ENCODE peak calls at places on chromosomes 13 and 19, in four cellular contexts. One of them, this sample, is unnamed.

GRCh38 chr13:113916330-113916815 is 52.5 kb upstream of the GAS6 start:
- DNase-seq in spleen: no peak
- DNase-seq in ovary: no peak
- DNase-seq in endothelial cell: no peak
- DNase-seq in this sample: no peak

GRCh38 chr19:3783660-3784584 is 2.3 kb downstream of the MATK start:
- DNase-seq in spleen: peak; percentile 76
- DNase-seq in ovary: no peak
- DNase-seq in endothelial cell: peak; percentile 46
- DNase-seq in this sample: no peak

GRCh38 chr13:111046590-111047141 is 68.4 kb upstream of the ARHGEF7 start:
- DNase-seq in spleen: no peak
- DNase-seq in ovary: no peak
- DNase-seq in endothelial cell: no peak
- DNase-seq in this sample: no peak

GRCh38 chr19:51093510-51094345 is 11.0 kb upstream of the KLK14 start:
- DNase-seq in spleen: no peak
- DNase-seq in ovary: no peak
- DNase-seq in endothelial cell: no peak
- DNase-seq in this sample: no peak

GRCh38 chr19:4075373-4075772 is 8.7 kb upstream of the ZBTB7A start:
- DNase-seq in spleen: no peak
- DNase-seq in ovary: no peak
- DNase-seq in endothelial cell: no peak
- DNase-seq in this sample: no peak

GRCh38 chr19:772730-773436 is 22.0 kb downstream of the MISP start:
- DNase-seq in spleen: no peak
- DNase-seq in ovary: no peak
- DNase-seq in endothelial cell: peak; percentile 35
- DNase-seq in this sample: no peak

GRCh38 chr13:94384217-94384905 is 95.1 kb downstream of the DCT start:
- DNase-seq in spleen: no peak
- DNase-seq in ovary: no peak
- DNase-seq in endothelial cell: no peak
- DNase-seq in this sample: no peak

GRCh38 chr19:6717441-6717971 is 2.9 kb downstream of the C3 start:
- DNase-seq in spleen: no peak
- DNase-seq in ovary: no peak
- DNase-seq in endothelial cell: no peak
- DNase-seq in this sample: no peak

GRCh38 chr19:44585371-44586141 is 27.8 kb upstream of the IGSF23 start:
- DNase-seq in spleen: no peak
- DNase-seq in ovary: no peak
- DNase-seq in endothelial cell: no peak
- DNase-seq in this sample: no peak
- TF ChIP-seq CTCF in spleen: no peak
- TF ChIP-seq CTCF in ovary: no peak
- TF ChIP-seq CTCF in endothelial cell: no peak
- TF ChIP-seq CTCF in this sample: no peak

GRCh38 chr13:59651479-59651878 is 512.2 kb downstream of the DIAPH3 start:
- DNase-seq in spleen: no peak
- DNase-seq in ovary: no peak
- DNase-seq in endothelial cell: no peak
- DNase-seq in this sample: no peak
- TF ChIP-seq CTCF in spleen: no peak
- TF ChIP-seq CTCF in ovary: no peak
- TF ChIP-seq CTCF in endothelial cell: no peak
- TF ChIP-seq CTCF in this sample: no peak

GRCh38 chr19:34711890-34712289 is 22.2 kb upstream of the ZNF181 start:
- DNase-seq in spleen: no peak
- DNase-seq in ovary: no peak
- DNase-seq in endothelial cell: no peak
- DNase-seq in this sample: no peak
- TF ChIP-seq CTCF in spleen: no peak
- TF ChIP-seq CTCF in ovary: no peak
- TF ChIP-seq CTCF in endothelial cell: no peak
- TF ChIP-seq CTCF in this sample: no peak

GRCh38 chr13:73198888-73199497 is 140.2 kb downstream of the KLF5 start:
- DNase-seq in spleen: no peak
- DNase-seq in ovary: no peak
- DNase-seq in endothelial cell: no peak
- DNase-seq in this sample: no peak

GRCh38 chr13:73190477-73190876 is 131.7 kb downstream of the KLF5 start:
- DNase-seq in spleen: no peak
- DNase-seq in ovary: no peak
- DNase-seq in endothelial cell: no peak
- DNase-seq in this sample: no peak

GRCh38 chr13:73194310-73194709 is 135.5 kb downstream of the KLF5 start:
- DNase-seq in spleen: no peak
- DNase-seq in ovary: no peak
- DNase-seq in endothelial cell: no peak
- DNase-seq in this sample: no peak

GRCh38 chr13:73193541-73193940 is 134.7 kb downstream of the KLF5 start:
- DNase-seq in spleen: no peak
- DNase-seq in ovary: no peak
- DNase-seq in endothelial cell: no peak
- DNase-seq in this sample: no peak

GRCh38 chr13:73195091-73195490 is 136.3 kb downstream of the KLF5 start:
- DNase-seq in spleen: no peak
- DNase-seq in ovary: no peak
- DNase-seq in endothelial cell: no peak
- DNase-seq in this sample: no peak
- TF ChIP-seq CTCF in spleen: no peak
- TF ChIP-seq CTCF in ovary: no peak
- TF ChIP-seq CTCF in endothelial cell: no peak
- TF ChIP-seq CTCF in this sample: no peak

GRCh38 chr19:22026687-22027086 is 15.9 kb upstream of the ZNF208 start:
- DNase-seq in spleen: no peak
- DNase-seq in ovary: no peak
- DNase-seq in endothelial cell: no peak
- DNase-seq in this sample: no peak

DNA sequence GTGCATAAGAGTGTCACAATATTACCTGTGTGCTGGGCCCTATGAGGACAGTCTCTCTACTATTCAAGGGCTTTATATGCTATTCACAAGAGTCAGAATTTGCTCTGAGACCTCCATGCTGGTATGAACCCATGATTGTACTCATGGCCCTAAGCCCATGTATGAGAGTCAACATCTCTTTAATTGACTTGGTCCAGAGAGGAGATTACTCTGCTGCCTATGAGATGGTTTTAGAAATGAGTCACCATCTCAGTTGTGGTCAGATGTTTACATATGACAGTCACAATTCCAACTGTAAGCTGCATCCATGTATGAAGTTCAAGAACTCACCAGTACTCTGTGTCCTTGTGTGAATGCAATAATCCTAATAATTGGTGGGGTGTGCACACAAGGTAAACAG is 19.9 kb upstream of the ZNF208 start:
- DNase-seq in spleen: no peak
- DNase-seq in ovary: no peak
- DNase-seq in endothelial cell: no peak
- DNase-seq in this sample: no peak
- TF ChIP-seq CTCF in spleen: no peak
- TF ChIP-seq CTCF in ovary: no peak
- TF ChIP-seq CTCF in endothelial cell: no peak
- TF ChIP-seq CTCF in this sample: no peak

DNA sequence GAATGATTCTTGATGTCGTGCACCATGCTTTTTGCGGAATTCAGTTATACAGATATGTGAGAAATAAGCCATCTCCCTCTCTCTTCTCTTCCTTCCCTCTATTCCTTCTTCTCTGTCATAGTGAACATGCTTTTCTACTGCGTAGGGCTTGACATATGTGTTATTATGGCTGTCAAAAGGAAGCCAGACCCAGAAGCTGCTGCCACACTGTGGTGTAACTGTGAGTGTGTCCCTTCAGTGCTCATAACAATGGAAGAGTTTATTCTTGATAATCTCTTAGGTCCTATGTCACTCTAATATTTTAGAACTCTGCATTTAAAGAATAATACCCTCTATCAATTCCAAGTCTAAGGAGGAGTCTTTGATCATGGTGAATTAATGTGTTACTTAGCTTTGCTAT is 208.9 kb upstream of the TMTC4 start:
- DNase-seq in spleen: no peak
- DNase-seq in ovary: no peak
- DNase-seq in endothelial cell: no peak
- DNase-seq in this sample: no peak
- TF ChIP-seq CTCF in spleen: no peak
- TF ChIP-seq CTCF in ovary: no peak
- TF ChIP-seq CTCF in endothelial cell: no peak
- TF ChIP-seq CTCF in this sample: no peak

DNA sequence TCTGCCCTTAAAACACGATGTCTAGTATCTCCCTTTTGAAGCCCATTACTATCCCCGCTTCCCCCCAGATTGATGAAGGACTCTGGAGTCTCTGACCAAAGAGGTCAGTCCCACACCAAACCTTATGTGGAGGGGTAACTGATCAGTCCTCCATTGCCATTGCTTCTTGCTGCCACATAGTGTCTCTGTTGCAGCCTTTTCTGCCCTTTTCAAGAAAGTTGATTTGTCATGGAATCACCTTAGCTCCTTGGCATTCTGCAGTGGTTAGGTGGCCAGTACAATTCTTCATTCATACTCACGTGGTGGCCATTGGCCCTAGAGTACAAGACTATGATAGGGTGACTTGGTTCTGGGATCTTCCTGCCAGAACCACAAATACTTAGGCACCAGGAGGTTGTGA is 8.4 kb upstream of the HTR2A start:
- DNase-seq in spleen: no peak
- DNase-seq in ovary: no peak
- DNase-seq in endothelial cell: no peak
- DNase-seq in this sample: no peak
- TF ChIP-seq CTCF in spleen: no peak
- TF ChIP-seq CTCF in ovary: no peak
- TF ChIP-seq CTCF in endothelial cell: no peak
- TF ChIP-seq CTCF in this sample: no peak